ENCODE peak calls at places on chromosome 21, in four cellular contexts. H is fibroblast of the aortic adventitia, R is heart left ventricle, A is fibroblast of lung. L is an unnamed sample.

GRCh38 chr21:46322351-46323226 is 1.1 kb downstream of the C21orf58 start:
- DNase-seq in R (no peak), H (peak; percentile 38), A (peak; percentile 62), L (peak; percentile 38)

GRCh38 chr21:38306407-38306806 is 49.6 kb downstream of the KCNJ15 start:
- DNase-seq in H (peak; percentile 84), A (peak; percentile 89), R (no peak), L (peak; percentile 95)

GRCh38 chr21:32256873-32257620 is 21.8 kb downstream of the MIS18A start:
- DNase-seq in A (peak; percentile 86), R (peak; percentile 56), H (peak; percentile 95), L (peak; percentile 90)

GRCh38 chr21:45053561-45053960 is 20.8 kb upstream of the ADARB1 start:
- DNase-seq in H (no peak), A (no peak), R (no peak), L (no peak)

GRCh38 chr21:28856588-28857250 is 136.0 kb downstream of the LTN1 start:
- DNase-seq in A (no peak), H (peak; percentile 23), R (no peak), L (no peak)

GRCh38 chr21:43884012-43884860 is 19.2 kb downstream of the AGPAT3 start:
- DNase-seq in H (peak; percentile 22), A (peak; percentile 48), R (no peak), L (no peak)

GRCh38 chr21:46454634-46455390 is 3.9 kb upstream of the DIP2A start:
- DNase-seq in H (no peak), R (no peak), A (no peak), L (no peak)

GRCh38 chr21:33870768-33871167 is 44.8 kb downstream of the ATP5PO start:
- DNase-seq in R (no peak), A (no peak), H (no peak), L (no peak)

GRCh38 chr21:35367558-35367957 is 318.5 kb upstream of the RUNX1 start:
- DNase-seq in H (no peak), R (no peak), A (no peak), L (no peak)

DNA sequence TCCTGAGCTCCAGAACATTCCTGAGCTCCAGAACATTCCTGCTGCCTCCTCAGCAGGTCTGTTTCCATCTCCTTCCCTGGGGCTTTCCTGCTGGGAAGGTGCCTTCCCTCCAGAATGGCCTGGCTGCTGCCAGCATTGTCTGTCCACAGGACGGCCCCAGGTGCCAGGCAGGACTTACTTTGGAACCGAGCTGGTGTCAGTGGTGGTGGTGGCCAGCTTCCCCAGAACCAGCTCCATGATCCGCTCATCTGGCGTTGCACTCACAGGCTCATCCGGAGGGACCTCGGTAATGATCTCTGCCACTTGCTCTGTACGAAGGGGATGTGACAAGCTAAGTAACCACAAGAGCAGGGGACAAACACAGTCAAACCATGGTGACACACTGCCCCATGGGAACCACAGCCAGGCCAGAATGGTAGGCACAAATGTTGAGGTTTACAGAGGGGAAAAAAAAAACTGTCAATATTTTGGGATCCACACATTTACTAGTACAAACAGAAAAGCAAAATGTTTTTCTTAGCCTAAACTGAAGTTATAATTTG is 41.3 kb downstream of the PRDM15 start:
- DNase-seq in R (no peak), H (no peak), A (no peak), L (no peak)
- H3K4me3 ChIP-seq in R (no peak overlapping the region), H (no peak overlapping the region), A (no peak overlapping the region), L (no peak overlapping the region)

GRCh38 chr21:19507682-19508260 is 1104.2 kb upstream of the TMPRSS15 start:
- DNase-seq in R (no peak), A (no peak), H (no peak), L (peak; percentile 1)
- TF ChIP-seq CTCF in R (no peak), A (no peak), H (no peak), L (peak; percentile 8)

GRCh38 chr21:41954654-41955499 is 1.1 kb upstream of the C2CD2 start:
- DNase-seq in A (no peak), H (peak; percentile 3), R (no peak), L (no peak)
- H3K4me3 ChIP-seq in A (no peak overlapping the region), H (no peak overlapping the region), R (no peak overlapping the region), L (no peak overlapping the region)

GRCh38 chr21:42592156-42592820 is 61.1 kb upstream of the PDE9A start:
- DNase-seq in R (no peak), H (no peak), A (no peak), L (no peak)

GRCh38 chr21:42591170-42591869 is 62.1 kb upstream of the PDE9A start:
- DNase-seq in H (no peak), R (no peak), A (no peak), L (no peak)

GRCh38 chr21:42594616-42595280 is 58.7 kb upstream of the PDE9A start:
- DNase-seq in R (no peak), H (no peak), A (no peak), L (peak; percentile 10)

GRCh38 chr21:42593815-42594157 is 59.6 kb upstream of the PDE9A start:
- DNase-seq in R (no peak), A (no peak), H (no peak), L (no peak)

DNA sequence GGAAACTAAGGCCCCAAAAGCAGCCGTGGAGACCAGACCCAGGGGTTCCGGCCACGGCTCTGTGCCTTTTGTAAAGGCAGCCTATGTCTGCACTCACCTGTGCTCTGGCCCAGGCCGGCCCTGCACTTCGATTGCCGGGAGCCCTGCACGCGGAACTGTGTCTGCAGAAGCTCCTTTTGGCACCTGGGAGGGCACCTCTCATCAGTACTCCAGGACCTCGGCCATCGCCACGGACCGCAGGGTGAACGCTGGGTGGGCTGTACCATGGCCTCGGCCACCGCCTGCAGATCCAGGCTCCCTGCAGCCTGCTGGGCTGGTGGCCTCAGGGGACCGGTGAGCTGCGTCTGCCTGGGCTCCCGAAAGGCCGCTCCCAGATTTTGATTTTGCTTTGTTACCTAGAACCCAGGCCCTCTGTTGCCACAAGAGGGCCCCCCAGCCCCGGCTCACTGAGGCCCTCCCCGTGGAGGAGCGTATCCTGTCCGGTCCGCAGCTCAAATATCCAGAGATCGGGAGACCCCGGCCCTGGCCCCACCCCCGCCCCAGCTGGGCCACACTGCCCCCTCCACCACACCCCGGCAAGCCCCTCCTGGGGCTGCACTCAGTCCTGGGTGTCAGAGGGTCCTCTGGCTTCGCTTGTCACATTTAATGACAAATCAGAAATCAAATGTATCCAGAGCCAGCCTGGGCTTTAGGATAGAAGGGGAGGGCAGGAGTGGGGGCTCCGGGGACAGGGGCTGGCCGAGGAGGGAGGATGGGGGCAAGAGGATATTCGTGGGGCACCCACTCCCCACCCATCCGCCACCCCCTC is 60.2 kb upstream of the PDE9A start:
- DNase-seq in H (peak; percentile 28), A (peak; percentile 27), R (peak; percentile 65), L (peak; percentile 42)
- TF ChIP-seq CTCF in H (peak; percentile 69), A (peak; percentile 66), R (peak; percentile 85), L (peak; percentile 61)